ENCODE peak calls at places on chromosomes 12 and 14, in seven cellular contexts. Y is colonic mucosa; D is A549; W is NCI-H187 treated with DMSO at 0.1 percent for 48 hours; O is HT1080; C is activated CD8-positive, alpha-beta memory T cell treated with anti-CD3 and anti-CD28 coated beads, Interleukin-2, amount 10 ng/mL, durations not matched to agents 7 days and 5 days; N is iPS-NIHi11. T is an unnamed sample.

GRCh38 chr12:57166971-57167371 is 19.6 kb upstream of the LRP1-AS start:
- DNase-seq in Y (no peak), D (peak; percentile 78), W (no peak), O (peak; percentile 98), C (no peak), N (no peak), T (peak; percentile 62)

GRCh38 chr12:84986586-84986985 is 49.5 kb downstream of the TSPAN19 start:
- DNase-seq in Y (no peak), D (no peak), W (no peak), O (peak; percentile 18), C (no peak), N (no peak), T (no peak)

GRCh38 chr12:93139028-93139665 is 210.1 kb upstream of the EEA1 start:
- DNase-seq in Y (no peak), D (no peak), W (no peak), O (no peak), C (no peak), N (no peak), T (no peak)

GRCh38 chr12:101671157-101671791 is 26.2 kb upstream of the CHPT1 start:
- DNase-seq in Y (no peak), D (no peak), W (no peak), O (no peak), C (peak; percentile 69), N (no peak), T (no peak)

GRCh38 chr14:74881425-74882102 is at the start of gene DLST:
- DNase-seq in Y (peak; percentile 87), D (peak; percentile 90), W (peak; percentile 61), O (peak; percentile 86), C (peak; percentile 90), N (peak; percentile 98), T (peak; percentile 88)

GRCh38 chr14:95564060-95564459 is 29.2 kb downstream of the GLRX5 start:
- DNase-seq in Y (no peak), D (no peak), W (no peak), O (peak; percentile 10), C (no peak), N (no peak), T (peak; percentile 16)

GRCh38 chr12:57722716-57723629 is 15.6 kb downstream of the AGAP2 start:
- DNase-seq in Y (no peak), D (no peak), W (no peak), O (no peak), C (peak; percentile 38), N (no peak), T (no peak)

GRCh38 chr14:69006346-69006745 is 27.2 kb upstream of the ACTN1 start:
- DNase-seq in Y (no peak), D (no peak), W (no peak), O (no peak), C (no peak), N (no peak), T (no peak)

GRCh38 chr12:26197832-26198231 is 2.5 kb downstream of the SSPN start:
- DNase-seq in Y (peak; percentile 51), D (no peak), W (no peak), O (no peak), C (no peak), N (no peak), T (no peak)

GRCh38 chr14:101110729-101111619 is 207.5 kb upstream of the RTL1 start:
- DNase-seq in Y (peak; percentile 6), D (peak; percentile 14), W (no peak), O (no peak), C (peak; percentile 27), N (no peak), T (no peak)

GRCh38 chr12:38911611-38912010 is 6.2 kb upstream of the CPNE8 start:
- DNase-seq in Y (no peak), D (no peak), W (no peak), O (no peak), C (no peak), N (peak; percentile 14), T (no peak)

GRCh38 chr14:50082784-50083466 is 33.4 kb downstream of the VCPKMT start:
- DNase-seq in Y (no peak), D (no peak), W (no peak), O (no peak), C (peak; percentile 95), N (no peak), T (no peak)